ENCODE peak calls at places on chromosomes 11 and 22, in seven cellular contexts. One of them, this sample, is unnamed.

GRCh38 chr11:44559207-44559943 is 6.1 kb upstream of the CD82 start:
- DNase-seq in activated T-helper 1 cell treated with anti-CD3 and anti-CD28 coated beads, Interleukin-12 subunit alpha, Interleukin-12 subunit beta, Interleukin-2, Interleukin-4 antibody, amounts not matched to agents 30 ng/mL and 10 ng/mL and 1 ng/mL, durations not matched to agents 14 hours and 24 hours and 36 hours: no peak
- DNase-seq in COR-L47: no peak
- DNase-seq in T-helper 2 cell: no peak
- DNase-seq in EL: peak
- DNase-seq in C1 segment of cervical spinal cord: no peak
- DNase-seq in neural crest cell: peak
- DNase-seq in this sample: no peak

GRCh38 chr11:93570759-93571413 is 27.7 kb upstream of the SMCO4 start:
- DNase-seq in activated T-helper 1 cell treated with anti-CD3 and anti-CD28 coated beads, Interleukin-12 subunit alpha, Interleukin-12 subunit beta, Interleukin-2, Interleukin-4 antibody, amounts not matched to agents 30 ng/mL and 10 ng/mL and 1 ng/mL, durations not matched to agents 14 hours and 24 hours and 36 hours: no peak
- DNase-seq in COR-L47: no peak
- DNase-seq in T-helper 2 cell: no peak
- DNase-seq in EL: peak
- DNase-seq in C1 segment of cervical spinal cord: no peak
- DNase-seq in neural crest cell: no peak
- DNase-seq in this sample: peak

GRCh38 chr11:1744879-1745700 is 5.3 kb downstream of the IFITM10 start:
- DNase-seq in activated T-helper 1 cell treated with anti-CD3 and anti-CD28 coated beads, Interleukin-12 subunit alpha, Interleukin-12 subunit beta, Interleukin-2, Interleukin-4 antibody, amounts not matched to agents 30 ng/mL and 10 ng/mL and 1 ng/mL, durations not matched to agents 14 hours and 24 hours and 36 hours: no peak
- DNase-seq in COR-L47: no peak
- DNase-seq in T-helper 2 cell: no peak
- DNase-seq in EL: no peak
- DNase-seq in C1 segment of cervical spinal cord: peak
- DNase-seq in neural crest cell: no peak
- DNase-seq in this sample: no peak

GRCh38 chr11:10122337-10123197 is 171.5 kb downstream of the SBF2 start:
- DNase-seq in activated T-helper 1 cell treated with anti-CD3 and anti-CD28 coated beads, Interleukin-12 subunit alpha, Interleukin-12 subunit beta, Interleukin-2, Interleukin-4 antibody, amounts not matched to agents 30 ng/mL and 10 ng/mL and 1 ng/mL, durations not matched to agents 14 hours and 24 hours and 36 hours: no peak
- DNase-seq in COR-L47: no peak
- DNase-seq in T-helper 2 cell: no peak
- DNase-seq in EL: peak
- DNase-seq in C1 segment of cervical spinal cord: no peak
- DNase-seq in neural crest cell: no peak
- DNase-seq in this sample: no peak

GRCh38 chr22:49372530-49373288 is 455.0 kb downstream of the BRD1 start:
- DNase-seq in activated T-helper 1 cell treated with anti-CD3 and anti-CD28 coated beads, Interleukin-12 subunit alpha, Interleukin-12 subunit beta, Interleukin-2, Interleukin-4 antibody, amounts not matched to agents 30 ng/mL and 10 ng/mL and 1 ng/mL, durations not matched to agents 14 hours and 24 hours and 36 hours: no peak
- DNase-seq in COR-L47: no peak
- DNase-seq in T-helper 2 cell: no peak
- DNase-seq in EL: no peak
- DNase-seq in C1 segment of cervical spinal cord: no peak
- DNase-seq in neural crest cell: no peak
- DNase-seq in this sample: peak

GRCh38 chr11:126335463-126335760 is 20.1 kb upstream of the ST3GAL4 start:
- DNase-seq in activated T-helper 1 cell treated with anti-CD3 and anti-CD28 coated beads, Interleukin-12 subunit alpha, Interleukin-12 subunit beta, Interleukin-2, Interleukin-4 antibody, amounts not matched to agents 30 ng/mL and 10 ng/mL and 1 ng/mL, durations not matched to agents 14 hours and 24 hours and 36 hours: no peak
- DNase-seq in COR-L47: no peak
- DNase-seq in T-helper 2 cell: no peak
- DNase-seq in EL: no peak
- DNase-seq in C1 segment of cervical spinal cord: no peak
- DNase-seq in neural crest cell: no peak
- DNase-seq in this sample: no peak

GRCh38 chr11:96388891-96389603 is 665 bp downstream of the CCDC82 start:
- DNase-seq in activated T-helper 1 cell treated with anti-CD3 and anti-CD28 coated beads, Interleukin-12 subunit alpha, Interleukin-12 subunit beta, Interleukin-2, Interleukin-4 antibody, amounts not matched to agents 30 ng/mL and 10 ng/mL and 1 ng/mL, durations not matched to agents 14 hours and 24 hours and 36 hours: no peak
- DNase-seq in COR-L47: no peak
- DNase-seq in T-helper 2 cell: no peak
- DNase-seq in EL: no peak
- DNase-seq in C1 segment of cervical spinal cord: no peak
- DNase-seq in neural crest cell: no peak
- DNase-seq in this sample: peak

GRCh38 chr11:110026823-110027626 is 66.2 kb upstream of the ZC3H12C start:
- DNase-seq in activated T-helper 1 cell treated with anti-CD3 and anti-CD28 coated beads, Interleukin-12 subunit alpha, Interleukin-12 subunit beta, Interleukin-2, Interleukin-4 antibody, amounts not matched to agents 30 ng/mL and 10 ng/mL and 1 ng/mL, durations not matched to agents 14 hours and 24 hours and 36 hours: no peak
- DNase-seq in COR-L47: no peak
- DNase-seq in T-helper 2 cell: no peak
- DNase-seq in EL: no peak
- DNase-seq in C1 segment of cervical spinal cord: no peak
- DNase-seq in neural crest cell: no peak
- DNase-seq in this sample: no peak

GRCh38 chr11:64747961-64748715 is 4.2 kb upstream of the RASGRP2 start:
- DNase-seq in activated T-helper 1 cell treated with anti-CD3 and anti-CD28 coated beads, Interleukin-12 subunit alpha, Interleukin-12 subunit beta, Interleukin-2, Interleukin-4 antibody, amounts not matched to agents 30 ng/mL and 10 ng/mL and 1 ng/mL, durations not matched to agents 14 hours and 24 hours and 36 hours: no peak
- DNase-seq in COR-L47: no peak
- DNase-seq in T-helper 2 cell: no peak
- DNase-seq in EL: peak
- DNase-seq in C1 segment of cervical spinal cord: no peak
- DNase-seq in neural crest cell: no peak
- DNase-seq in this sample: no peak

GRCh38 chr11:1778141-1778911 is 14.6 kb upstream of the CTSD start:
- DNase-seq in activated T-helper 1 cell treated with anti-CD3 and anti-CD28 coated beads, Interleukin-12 subunit alpha, Interleukin-12 subunit beta, Interleukin-2, Interleukin-4 antibody, amounts not matched to agents 30 ng/mL and 10 ng/mL and 1 ng/mL, durations not matched to agents 14 hours and 24 hours and 36 hours: no peak
- DNase-seq in COR-L47: no peak
- DNase-seq in T-helper 2 cell: no peak
- DNase-seq in EL: no peak
- DNase-seq in C1 segment of cervical spinal cord: no peak
- DNase-seq in neural crest cell: no peak
- DNase-seq in this sample: no peak

GRCh38 chr11:60193687-60194433 is 11.0 kb upstream of the MS4A6A start:
- DNase-seq in activated T-helper 1 cell treated with anti-CD3 and anti-CD28 coated beads, Interleukin-12 subunit alpha, Interleukin-12 subunit beta, Interleukin-2, Interleukin-4 antibody, amounts not matched to agents 30 ng/mL and 10 ng/mL and 1 ng/mL, durations not matched to agents 14 hours and 24 hours and 36 hours: peak
- DNase-seq in COR-L47: no peak
- DNase-seq in T-helper 2 cell: peak
- DNase-seq in EL: peak
- DNase-seq in C1 segment of cervical spinal cord: no peak
- DNase-seq in neural crest cell: peak
- DNase-seq in this sample: peak

GRCh38 chr22:33848251-33848650 is 72.0 kb downstream of the LARGE1 start:
- DNase-seq in activated T-helper 1 cell treated with anti-CD3 and anti-CD28 coated beads, Interleukin-12 subunit alpha, Interleukin-12 subunit beta, Interleukin-2, Interleukin-4 antibody, amounts not matched to agents 30 ng/mL and 10 ng/mL and 1 ng/mL, durations not matched to agents 14 hours and 24 hours and 36 hours: no peak
- DNase-seq in COR-L47: no peak
- DNase-seq in T-helper 2 cell: no peak
- DNase-seq in EL: no peak
- DNase-seq in C1 segment of cervical spinal cord: no peak
- DNase-seq in neural crest cell: no peak
- DNase-seq in this sample: no peak

GRCh38 chr22:20080776-20081654 is 974 bp downstream of the DGCR8 start:
- DNase-seq in activated T-helper 1 cell treated with anti-CD3 and anti-CD28 coated beads, Interleukin-12 subunit alpha, Interleukin-12 subunit beta, Interleukin-2, Interleukin-4 antibody, amounts not matched to agents 30 ng/mL and 10 ng/mL and 1 ng/mL, durations not matched to agents 14 hours and 24 hours and 36 hours: no peak
- DNase-seq in COR-L47: peak
- DNase-seq in T-helper 2 cell: no peak
- DNase-seq in EL: peak
- DNase-seq in C1 segment of cervical spinal cord: no peak
- DNase-seq in neural crest cell: peak
- DNase-seq in this sample: peak

GRCh38 chr11:102564110-102564509 is 33.6 kb upstream of the MMP7 start:
- DNase-seq in activated T-helper 1 cell treated with anti-CD3 and anti-CD28 coated beads, Interleukin-12 subunit alpha, Interleukin-12 subunit beta, Interleukin-2, Interleukin-4 antibody, amounts not matched to agents 30 ng/mL and 10 ng/mL and 1 ng/mL, durations not matched to agents 14 hours and 24 hours and 36 hours: no peak
- DNase-seq in COR-L47: no peak
- DNase-seq in T-helper 2 cell: no peak
- DNase-seq in EL: peak
- DNase-seq in C1 segment of cervical spinal cord: no peak
- DNase-seq in neural crest cell: no peak
- DNase-seq in this sample: no peak

GRCh38 chr11:64887757-64888405 is 9.5 kb upstream of the EHD1 start:
- DNase-seq in activated T-helper 1 cell treated with anti-CD3 and anti-CD28 coated beads, Interleukin-12 subunit alpha, Interleukin-12 subunit beta, Interleukin-2, Interleukin-4 antibody, amounts not matched to agents 30 ng/mL and 10 ng/mL and 1 ng/mL, durations not matched to agents 14 hours and 24 hours and 36 hours: peak
- DNase-seq in COR-L47: peak
- DNase-seq in T-helper 2 cell: peak
- DNase-seq in EL: peak
- DNase-seq in C1 segment of cervical spinal cord: peak
- DNase-seq in neural crest cell: peak
- DNase-seq in this sample: peak

GRCh38 chr11:67117667-67118058 is 1.4 kb upstream of the KDM2A start:
- DNase-seq in activated T-helper 1 cell treated with anti-CD3 and anti-CD28 coated beads, Interleukin-12 subunit alpha, Interleukin-12 subunit beta, Interleukin-2, Interleukin-4 antibody, amounts not matched to agents 30 ng/mL and 10 ng/mL and 1 ng/mL, durations not matched to agents 14 hours and 24 hours and 36 hours: no peak
- DNase-seq in COR-L47: no peak
- DNase-seq in T-helper 2 cell: peak
- DNase-seq in EL: peak
- DNase-seq in C1 segment of cervical spinal cord: no peak
- DNase-seq in neural crest cell: peak
- DNase-seq in this sample: peak

GRCh38 chr22:26558246-26558895 is 31.6 kb downstream of the TPST2 start:
- DNase-seq in activated T-helper 1 cell treated with anti-CD3 and anti-CD28 coated beads, Interleukin-12 subunit alpha, Interleukin-12 subunit beta, Interleukin-2, Interleukin-4 antibody, amounts not matched to agents 30 ng/mL and 10 ng/mL and 1 ng/mL, durations not matched to agents 14 hours and 24 hours and 36 hours: no peak
- DNase-seq in COR-L47: no peak
- DNase-seq in T-helper 2 cell: no peak
- DNase-seq in EL: no peak
- DNase-seq in C1 segment of cervical spinal cord: no peak
- DNase-seq in neural crest cell: no peak
- DNase-seq in this sample: peak

GRCh38 chr11:19595840-19596751 is 116.5 kb upstream of the NAV2 start:
- DNase-seq in activated T-helper 1 cell treated with anti-CD3 and anti-CD28 coated beads, Interleukin-12 subunit alpha, Interleukin-12 subunit beta, Interleukin-2, Interleukin-4 antibody, amounts not matched to agents 30 ng/mL and 10 ng/mL and 1 ng/mL, durations not matched to agents 14 hours and 24 hours and 36 hours: no peak
- DNase-seq in COR-L47: no peak
- DNase-seq in T-helper 2 cell: no peak
- DNase-seq in EL: peak
- DNase-seq in C1 segment of cervical spinal cord: peak
- DNase-seq in neural crest cell: no peak
- DNase-seq in this sample: no peak

GRCh38 chr11:62680825-62681240 is 2.0 kb upstream of the UBXN1 start:
- DNase-seq in activated T-helper 1 cell treated with anti-CD3 and anti-CD28 coated beads, Interleukin-12 subunit alpha, Interleukin-12 subunit beta, Interleukin-2, Interleukin-4 antibody, amounts not matched to agents 30 ng/mL and 10 ng/mL and 1 ng/mL, durations not matched to agents 14 hours and 24 hours and 36 hours: no peak
- DNase-seq in COR-L47: peak
- DNase-seq in T-helper 2 cell: no peak
- DNase-seq in EL: peak
- DNase-seq in C1 segment of cervical spinal cord: no peak
- DNase-seq in neural crest cell: no peak
- DNase-seq in this sample: peak

GRCh38 chr11:14967581-14968214 is 4.5 kb downstream of the CALCA start:
- DNase-seq in activated T-helper 1 cell treated with anti-CD3 and anti-CD28 coated beads, Interleukin-12 subunit alpha, Interleukin-12 subunit beta, Interleukin-2, Interleukin-4 antibody, amounts not matched to agents 30 ng/mL and 10 ng/mL and 1 ng/mL, durations not matched to agents 14 hours and 24 hours and 36 hours: no peak
- DNase-seq in COR-L47: no peak
- DNase-seq in T-helper 2 cell: no peak
- DNase-seq in EL: no peak
- DNase-seq in C1 segment of cervical spinal cord: no peak
- DNase-seq in neural crest cell: no peak
- DNase-seq in this sample: peak

GRCh38 chr22:48080304-48081165 is 1318.1 kb downstream of the TBC1D22A start:
- DNase-seq in activated T-helper 1 cell treated with anti-CD3 and anti-CD28 coated beads, Interleukin-12 subunit alpha, Interleukin-12 subunit beta, Interleukin-2, Interleukin-4 antibody, amounts not matched to agents 30 ng/mL and 10 ng/mL and 1 ng/mL, durations not matched to agents 14 hours and 24 hours and 36 hours: no peak
- DNase-seq in COR-L47: no peak
- DNase-seq in T-helper 2 cell: no peak
- DNase-seq in EL: no peak
- DNase-seq in C1 segment of cervical spinal cord: no peak
- DNase-seq in neural crest cell: no peak
- DNase-seq in this sample: no peak

GRCh38 chr11:74838188-74838587 is 89.5 kb downstream of the RNF169 start:
- DNase-seq in activated T-helper 1 cell treated with anti-CD3 and anti-CD28 coated beads, Interleukin-12 subunit alpha, Interleukin-12 subunit beta, Interleukin-2, Interleukin-4 antibody, amounts not matched to agents 30 ng/mL and 10 ng/mL and 1 ng/mL, durations not matched to agents 14 hours and 24 hours and 36 hours: no peak
- DNase-seq in COR-L47: no peak
- DNase-seq in T-helper 2 cell: no peak
- DNase-seq in EL: no peak
- DNase-seq in C1 segment of cervical spinal cord: no peak
- DNase-seq in neural crest cell: no peak
- DNase-seq in this sample: no peak

GRCh38 chr11:126355324-126355925 is at the start of gene ST3GAL4:
- DNase-seq in activated T-helper 1 cell treated with anti-CD3 and anti-CD28 coated beads, Interleukin-12 subunit alpha, Interleukin-12 subunit beta, Interleukin-2, Interleukin-4 antibody, amounts not matched to agents 30 ng/mL and 10 ng/mL and 1 ng/mL, durations not matched to agents 14 hours and 24 hours and 36 hours: peak
- DNase-seq in COR-L47: peak
- DNase-seq in T-helper 2 cell: peak
- DNase-seq in EL: peak
- DNase-seq in C1 segment of cervical spinal cord: peak
- DNase-seq in neural crest cell: peak
- DNase-seq in this sample: peak

GRCh38 chr11:121448431-121448941 is 3.6 kb upstream of the SORL1 start:
- DNase-seq in activated T-helper 1 cell treated with anti-CD3 and anti-CD28 coated beads, Interleukin-12 subunit alpha, Interleukin-12 subunit beta, Interleukin-2, Interleukin-4 antibody, amounts not matched to agents 30 ng/mL and 10 ng/mL and 1 ng/mL, durations not matched to agents 14 hours and 24 hours and 36 hours: no peak
- DNase-seq in COR-L47: no peak
- DNase-seq in T-helper 2 cell: no peak
- DNase-seq in EL: no peak
- DNase-seq in C1 segment of cervical spinal cord: no peak
- DNase-seq in neural crest cell: no peak
- DNase-seq in this sample: no peak

GRCh38 chr11:126350811-126351210 is 4.7 kb upstream of the ST3GAL4 start:
- DNase-seq in activated T-helper 1 cell treated with anti-CD3 and anti-CD28 coated beads, Interleukin-12 subunit alpha, Interleukin-12 subunit beta, Interleukin-2, Interleukin-4 antibody, amounts not matched to agents 30 ng/mL and 10 ng/mL and 1 ng/mL, durations not matched to agents 14 hours and 24 hours and 36 hours: no peak
- DNase-seq in COR-L47: no peak
- DNase-seq in T-helper 2 cell: no peak
- DNase-seq in EL: no peak
- DNase-seq in C1 segment of cervical spinal cord: no peak
- DNase-seq in neural crest cell: no peak
- DNase-seq in this sample: no peak

GRCh38 chr11:18365736-18366135 is 28.6 kb upstream of the LDHA start:
- DNase-seq in activated T-helper 1 cell treated with anti-CD3 and anti-CD28 coated beads, Interleukin-12 subunit alpha, Interleukin-12 subunit beta, Interleukin-2, Interleukin-4 antibody, amounts not matched to agents 30 ng/mL and 10 ng/mL and 1 ng/mL, durations not matched to agents 14 hours and 24 hours and 36 hours: no peak
- DNase-seq in COR-L47: no peak
- DNase-seq in T-helper 2 cell: no peak
- DNase-seq in EL: no peak
- DNase-seq in C1 segment of cervical spinal cord: no peak
- DNase-seq in neural crest cell: no peak
- DNase-seq in this sample: no peak

GRCh38 chr22:23241562-23242472 is 61.5 kb downstream of the BCR start:
- DNase-seq in activated T-helper 1 cell treated with anti-CD3 and anti-CD28 coated beads, Interleukin-12 subunit alpha, Interleukin-12 subunit beta, Interleukin-2, Interleukin-4 antibody, amounts not matched to agents 30 ng/mL and 10 ng/mL and 1 ng/mL, durations not matched to agents 14 hours and 24 hours and 36 hours: no peak
- DNase-seq in COR-L47: no peak
- DNase-seq in T-helper 2 cell: no peak
- DNase-seq in EL: no peak
- DNase-seq in C1 segment of cervical spinal cord: no peak
- DNase-seq in neural crest cell: no peak
- DNase-seq in this sample: no peak

GRCh38 chr22:27318516-27318915 is 483.0 kb downstream of the MN1 start:
- DNase-seq in activated T-helper 1 cell treated with anti-CD3 and anti-CD28 coated beads, Interleukin-12 subunit alpha, Interleukin-12 subunit beta, Interleukin-2, Interleukin-4 antibody, amounts not matched to agents 30 ng/mL and 10 ng/mL and 1 ng/mL, durations not matched to agents 14 hours and 24 hours and 36 hours: no peak
- DNase-seq in COR-L47: no peak
- DNase-seq in T-helper 2 cell: no peak
- DNase-seq in EL: peak
- DNase-seq in C1 segment of cervical spinal cord: no peak
- DNase-seq in neural crest cell: no peak
- DNase-seq in this sample: no peak

GRCh38 chr11:61885166-61885778 is 6.1 kb downstream of the FADS3 start:
- DNase-seq in activated T-helper 1 cell treated with anti-CD3 and anti-CD28 coated beads, Interleukin-12 subunit alpha, Interleukin-12 subunit beta, Interleukin-2, Interleukin-4 antibody, amounts not matched to agents 30 ng/mL and 10 ng/mL and 1 ng/mL, durations not matched to agents 14 hours and 24 hours and 36 hours: no peak
- DNase-seq in COR-L47: no peak
- DNase-seq in T-helper 2 cell: no peak
- DNase-seq in EL: no peak
- DNase-seq in C1 segment of cervical spinal cord: no peak
- DNase-seq in neural crest cell: no peak
- DNase-seq in this sample: peak

GRCh38 chr11:70854201-70854600 is 398.2 kb downstream of the SHANK2 start:
- DNase-seq in activated T-helper 1 cell treated with anti-CD3 and anti-CD28 coated beads, Interleukin-12 subunit alpha, Interleukin-12 subunit beta, Interleukin-2, Interleukin-4 antibody, amounts not matched to agents 30 ng/mL and 10 ng/mL and 1 ng/mL, durations not matched to agents 14 hours and 24 hours and 36 hours: no peak
- DNase-seq in COR-L47: no peak
- DNase-seq in T-helper 2 cell: no peak
- DNase-seq in EL: no peak
- DNase-seq in C1 segment of cervical spinal cord: no peak
- DNase-seq in neural crest cell: no peak
- DNase-seq in this sample: peak

GRCh38 chr11:117572129-117572528 is 224.9 kb downstream of the DSCAML1 start:
- DNase-seq in activated T-helper 1 cell treated with anti-CD3 and anti-CD28 coated beads, Interleukin-12 subunit alpha, Interleukin-12 subunit beta, Interleukin-2, Interleukin-4 antibody, amounts not matched to agents 30 ng/mL and 10 ng/mL and 1 ng/mL, durations not matched to agents 14 hours and 24 hours and 36 hours: no peak
- DNase-seq in COR-L47: no peak
- DNase-seq in T-helper 2 cell: no peak
- DNase-seq in EL: no peak
- DNase-seq in C1 segment of cervical spinal cord: no peak
- DNase-seq in neural crest cell: no peak
- DNase-seq in this sample: no peak

This sample was measured in NCI-H69.